ENCODE peak calls at places on chromosomes 11 and 22, in five cellular contexts. G is HuH-7.5; J is AG10803; H is stimulated activated CD4-positive, alpha-beta T cell treated with anti-CD3 and anti-CD28 coated beads, Interleukin-1b, Interleukin-23, amount 100 ng/mL, for 48 hours; L is GM04503. E is an unnamed sample.
A peak's percentile ranks its signal among the peaks of the same experiment; 100 is the strongest.

GRCh38 chr22:44585559-44586121 is 87.6 kb upstream of the RTL6 start:
- DNase-seq in G (no peak), J (no peak), H (no peak), L (no peak), E (no peak)

GRCh38 chr22:36823177-36823839 is 6.5 kb upstream of the PVALB start:
- DNase-seq in G (no peak), J (peak; percentile 19), H (no peak), L (no peak), E (no peak)

GRCh38 chr22:19895160-19895849 is 40.6 kb upstream of the GNB1L start:
- DNase-seq in G (no peak), J (no peak), H (no peak), L (no peak), E (no peak)

GRCh38 chr11:35098850-35099249 is 40.1 kb upstream of the CD44 start:
- DNase-seq in G (no peak), J (no peak), H (no peak), L (no peak), E (no peak)

GRCh38 chr22:26367402-26368245 is 61.4 kb upstream of the ASPHD2 start:
- DNase-seq in G (peak; percentile 14), J (peak; percentile 39), H (peak; percentile 62), L (no peak), E (peak; percentile 35)

GRCh38 chr11:64747961-64748715 is 4.2 kb upstream of the RASGRP2 start:
- DNase-seq in G (no peak), J (peak; percentile 91), H (no peak), L (peak; percentile 79), E (peak; percentile 75)

GRCh38 chr22:28815101-28815500 is 14.7 kb upstream of the XBP1 start:
- DNase-seq in G (no peak), J (no peak), H (no peak), L (no peak), E (no peak)

GRCh38 chr22:47398491-47398890 is 636.0 kb downstream of the TBC1D22A start:
- DNase-seq in G (no peak), J (no peak), H (no peak), L (no peak), E (no peak)

GRCh38 chr11:65112551-65113360 is 1.1 kb downstream of the TM7SF2 start:
- DNase-seq in G (peak; percentile 61), J (no peak), H (peak; percentile 72), L (no peak), E (peak; percentile 80)

GRCh38 chr11:69010361-69010891 is 2.6 kb downstream of the MRGPRF start:
- DNase-seq in G (peak; percentile 57), J (no peak), H (no peak), L (no peak), E (no peak)

GRCh38 chr11:59787255-59787588 is 23.4 kb downstream of the MRPL16 start:
- DNase-seq in G (peak; percentile 40), J (no peak), H (no peak), L (no peak), E (no peak)

GRCh38 chr11:69637956-69638871 is 2.7 kb upstream of the CCND1 start:
- DNase-seq in G (peak; percentile 91), J (peak; percentile 72), H (no peak), L (no peak), E (peak; percentile 84)

GRCh38 chr11:125941241-125941605 is 4.6 kb upstream of the VSIG10L2 start:
- DNase-seq in G (no peak), J (no peak), H (no peak), L (no peak), E (no peak)

GRCh38 chr22:23692598-23693291 is 1.9 kb downstream of the RGL4 start:
- DNase-seq in G (no peak), J (no peak), H (no peak), L (no peak), E (no peak)

GRCh38 chr22:32700186-32700882 is 101.2 kb upstream of the TIMP3 start:
- DNase-seq in G (no peak), J (peak; percentile 73), H (no peak), L (peak; percentile 64), E (no peak)

GRCh38 chr11:57527056-57527631 is 3.4 kb downstream of the TIMM10 start:
- DNase-seq in G (peak; percentile 60), J (peak; percentile 57), H (peak; percentile 66), L (no peak), E (peak; percentile 56)

GRCh38 chr11:33160147-33160546 is 1.1 kb downstream of the CSTF3 start:
- DNase-seq in G (no peak), J (peak; percentile 37), H (no peak), L (no peak), E (no peak)

GRCh38 chr11:28835790-28836189 is 727.6 kb downstream of the METTL15 start:
- DNase-seq in G (no peak), J (peak; percentile 75), H (no peak), L (peak; percentile 33), E (no peak)

GRCh38 chr11:70861534-70861933 is 390.8 kb downstream of the SHANK2 start:
- DNase-seq in G (no peak), J (no peak), H (no peak), L (no peak), E (no peak)

GRCh38 chr11:59802639-59803176 is 7.9 kb downstream of the MRPL16 start:
- DNase-seq in G (no peak), J (peak; percentile 52), H (peak; percentile 12), L (peak; percentile 12), E (peak; percentile 49)

GRCh38 chr11:128506999-128507591 is 80.3 kb downstream of the ETS1 start:
- DNase-seq in G (no peak), J (peak; percentile 98), H (peak; percentile 74), L (peak; percentile 95), E (peak; percentile 81)

GRCh38 chr11:115409691-115410220 is 94.5 kb downstream of the CADM1 start:
- DNase-seq in G (peak; percentile 10), J (no peak), H (no peak), L (no peak), E (no peak)

GRCh38 chr11:1197431-1197885 is 25.4 kb upstream of the MUC5B start:
- DNase-seq in G (no peak), J (no peak), H (no peak), L (no peak), E (no peak)